ENCODE peak calls at places on chromosomes 5 and 9, in ten cellular contexts. H is GM04504; G is left kidney; D is stimulated activated CD4-positive, alpha-beta T cell treated with anti-CD3 and anti-CD28 coated beads, Interleukin-12 subunit alpha, Interleukin-12 subunit beta, amount 100 ng/mL, for 48 hours; B is DMS53; M is suprapubic skin; Z is AG04450; J is tibial nerve; O is mucosa of descending colon; F is aorta. V is an unnamed sample.

GRCh38 chr9:134707031-134707680 is 65.6 kb downstream of the COL5A1 start:
- DNase-seq in H (peak; percentile 64), G (peak; percentile 85), D (no peak), B (no peak), M (no peak), Z (peak; percentile 63), J (peak; percentile 57), O (peak; percentile 62), F (peak; percentile 88), V (no peak)

GRCh38 chr9:114174876-114175771 is 19.8 kb downstream of the COL27A1 start:
- DNase-seq in H (peak; percentile 54), G (peak; percentile 73), D (no peak), B (no peak), M (no peak), Z (no peak), J (no peak), O (peak; percentile 13), F (peak; percentile 75), V (no peak)

GRCh38 chr5:176864755-176865154 is 34.4 kb downstream of the HK3 start:
- DNase-seq in H (no peak), G (no peak), D (no peak), B (no peak), M (no peak), Z (no peak), J (no peak), O (no peak), F (no peak), V (no peak)

GRCh38 chr9:88971131-88971960 is 19.9 kb upstream of the S1PR3 start:
- DNase-seq in H (no peak), G (no peak), D (no peak), B (no peak), M (no peak), Z (no peak), J (no peak), O (no peak), F (no peak), V (no peak)

GRCh38 chr9:91378695-91379127 is 17.0 kb upstream of the AUH start:
- DNase-seq in H (peak; percentile 32), G (no peak), D (no peak), B (no peak), M (no peak), Z (no peak), J (no peak), O (no peak), F (no peak), V (no peak)

GRCh38 chr5:38515648-38516047 is 40.8 kb downstream of the LIFR start:
- DNase-seq in H (no peak), G (peak; percentile 70), D (no peak), B (peak; percentile 15), M (no peak), Z (no peak), J (no peak), O (no peak), F (no peak), V (no peak)

GRCh38 chr5:80959138-80959537 is 1.0 kb upstream of the RASGRF2 start:
- DNase-seq in H (no peak), G (no peak), D (no peak), B (no peak), M (no peak), Z (no peak), J (no peak), O (no peak), F (no peak), V (no peak)

GRCh38 chr9:26723486-26723885 is 169.1 kb downstream of the CAAP1 start:
- DNase-seq in H (no peak), G (peak; percentile 57), D (no peak), B (peak; percentile 46), M (no peak), Z (no peak), J (peak; percentile 26), O (peak; percentile 34), F (peak; percentile 41), V (no peak)

GRCh38 chr9:75087279-75087823 is 604 bp downstream of the NMRK1 start:
- DNase-seq in H (no peak), G (peak; percentile 65), D (peak; percentile 34), B (peak; percentile 72), M (no peak), Z (no peak), J (no peak), O (no peak), F (peak; percentile 69), V (no peak)

GRCh38 chr5:83440826-83441225 is 30.7 kb upstream of the VCAN start:
- DNase-seq in H (no peak), G (no peak), D (no peak), B (no peak), M (no peak), Z (no peak), J (no peak), O (no peak), F (no peak), V (no peak)

GRCh38 chr5:172569862-172570558 is 71.1 kb upstream of the NEURL1B start:
- DNase-seq in H (no peak), G (no peak), D (no peak), B (peak; percentile 83), M (no peak), Z (no peak), J (no peak), O (peak; percentile 54), F (no peak), V (no peak)

GRCh38 chr5:95664204-95664786 is 17.7 kb downstream of the RFESD start:
- DNase-seq in H (no peak), G (peak; percentile 57), D (no peak), B (peak; percentile 61), M (no peak), Z (no peak), J (no peak), O (no peak), F (no peak), V (no peak)

GRCh38 chr9:19935422-19935821 is 146.6 kb upstream of the SLC24A2 start:
- DNase-seq in H (no peak), G (peak; percentile 26), D (no peak), B (no peak), M (no peak), Z (no peak), J (no peak), O (no peak), F (no peak), V (no peak)

GRCh38 chr9:5592231-5592630 is 36.7 kb upstream of the RIC1 start:
- DNase-seq in H (no peak), G (no peak), D (no peak), B (no peak), M (no peak), Z (no peak), J (no peak), O (no peak), F (no peak), V (no peak)

GRCh38 chr5:154162475-154163217 is 27.9 kb upstream of the GALNT10 start:
- DNase-seq in H (no peak), G (peak; percentile 78), D (no peak), B (peak; percentile 30), M (no peak), Z (no peak), J (no peak), O (no peak), F (no peak), V (no peak)

GRCh38 chr9:128634651-128635262 is 21.9 kb downstream of the DYNC2I2 start:
- DNase-seq in H (no peak), G (no peak), D (no peak), B (peak; percentile 65), M (no peak), Z (no peak), J (no peak), O (no peak), F (no peak), V (no peak)

GRCh38 chr5:57175586-57175985 is 1.7 kb downstream of the GPBP1 start:
- DNase-seq in H (no peak), G (peak; percentile 66), D (peak; percentile 34), B (peak; percentile 41), M (no peak), Z (no peak), J (no peak), O (no peak), F (no peak), V (no peak)

V was measured in mesenteric fat pad.